ENCODE peak calls at places on chromosomes 3 and 15, in eight cellular contexts. N is K562, J is pancreas, U is cardiac muscle cell, X is SK-N-SH, D is PC-9, F is heart right ventricle, V is body of pancreas. P is an unnamed sample.

GRCh38 chr15:38642689-38643270 is 78.2 kb upstream of the RASGRP1 start:
- DNase-seq in D (no peak), V (no peak), X (no peak), J (no peak), F (no peak), N (no peak), U (no peak), P (no peak)

GRCh38 chr15:90882781-90883525 is 1.4 kb upstream of the FES start:
- DNase-seq in X (no peak), D (no peak), U (no peak), V (no peak), F (no peak), J (no peak), N (no peak), P (no peak)

GRCh38 chr3:17422636-17423035 is 319.8 kb downstream of the TBC1D5 start:
- DNase-seq in V (no peak), F (no peak), U (no peak), D (no peak), J (no peak), N (no peak), X (no peak), P (no peak)

GRCh38 chr3:185825639-185826481 is 1.0 kb upstream of the IGF2BP2 start:
- DNase-seq in J (peak), X (peak), N (peak), D (peak), V (peak), U (peak), F (peak), P (peak)

GRCh38 chr3:33868309-33868708 is 69.9 kb downstream of the PDCD6IP start:
- DNase-seq in V (no peak), X (no peak), N (no peak), U (no peak), F (no peak), D (no peak), J (no peak), P (no peak)

GRCh38 chr3:141710888-141711616 is 27.0 kb upstream of the RNF7 start:
- DNase-seq in D (no peak), V (no peak), F (no peak), X (no peak), U (no peak), N (no peak), J (no peak), P (no peak)

GRCh38 chr15:99029358-99029871 is 21.8 kb upstream of the PGPEP1L start:
- DNase-seq in F (no peak), U (no peak), N (no peak), J (no peak), V (no peak), X (no peak), D (no peak), P (no peak)

GRCh38 chr3:172846103-172846561 is 95.6 kb downstream of the ECT2 start:
- DNase-seq in U (no peak), D (no peak), X (no peak), J (no peak), N (no peak), V (no peak), F (no peak), P (no peak)

GRCh38 chr3:127053450-127053849 is 70.5 kb downstream of the PLXNA1 start:
- DNase-seq in X (no peak), F (no peak), D (no peak), J (no peak), U (no peak), V (peak), N (no peak), P (no peak)

GRCh38 chr3:73431136-73431933 is 193.4 kb downstream of the PDZRN3 start:
- DNase-seq in D (no peak), J (no peak), U (no peak), X (peak), V (no peak), F (no peak), N (no peak), P (peak)

GRCh38 chr3:186566772-186567071 is 417 bp downstream of the TBCCD1 start:
- DNase-seq in F (no peak), U (no peak), J (no peak), X (no peak), N (no peak), D (no peak), V (no peak), P (no peak)

GRCh38 chr3:134427400-134428111 is 53.3 kb upstream of the AMOTL2 start:
- DNase-seq in J (no peak), V (peak), D (peak), N (no peak), F (no peak), X (peak), U (no peak), P (no peak)

GRCh38 chr3:159447841-159448240 is 540.8 kb upstream of the IL12A start:
- DNase-seq in F (no peak), D (no peak), J (no peak), X (no peak), V (no peak), U (no peak), N (no peak), P (no peak)

GRCh38 chr15:53522878-53523455 is 236.5 kb downstream of the WDR72 start:
- DNase-seq in V (peak), J (no peak), N (no peak), X (no peak), F (peak), D (no peak), U (peak), P (peak)

GRCh38 chr3:130935761-130936160 is 41.9 kb downstream of the ATP2C1 start:
- DNase-seq in J (no peak), V (no peak), X (no peak), D (no peak), F (no peak), U (no peak), N (no peak), P (no peak)

GRCh38 chr3:77039606-77040553 is at the start of gene ROBO2:
- DNase-seq in F (peak), D (no peak), J (peak), V (peak), X (peak), U (peak), N (peak), P (peak)

GRCh38 chr3:129562803-129563202 is 19.8 kb downstream of the H1-8 start:
- DNase-seq in V (no peak), F (no peak), X (no peak), D (no peak), J (no peak), U (no peak), N (no peak), P (no peak)

GRCh38 chr15:42079401-42079908 is 14.9 kb downstream of the PLA2G4D start:
- DNase-seq in U (no peak), X (no peak), D (no peak), N (peak), J (peak), F (no peak), V (no peak), P (no peak)

GRCh38 chr3:155019576-155019975 is 60.5 kb upstream of the MME start:
- DNase-seq in N (no peak), U (peak), J (no peak), V (no peak), F (no peak), X (no peak), D (no peak), P (no peak)

GRCh38 chr15:44015555-44015954 is 179.5 kb downstream of the FRMD5 start:
- DNase-seq in F (no peak), X (no peak), V (no peak), N (no peak), D (no peak), J (no peak), U (no peak), P (no peak)

GRCh38 chr15:72796515-72797337 is 13.2 kb upstream of the ADPGK start:
- DNase-seq in X (peak), U (peak), F (peak), J (peak), D (no peak), N (peak), V (peak), P (peak)

GRCh38 chr3:187139126-187139894 is at the start of gene RPL39L:
- DNase-seq in F (peak), N (peak), X (peak), D (peak), V (peak), U (peak), J (peak), P (no peak)

GRCh38 chr15:78914027-78914764 is 30.6 kb downstream of the CTSH start:
- DNase-seq in N (no peak), U (no peak), F (no peak), V (no peak), X (no peak), D (no peak), J (no peak), P (peak)

GRCh38 chr3:186217820-186218164 is 108.9 kb upstream of the ETV5 start:
- DNase-seq in F (no peak), X (no peak), J (no peak), U (no peak), N (no peak), D (peak), V (peak), P (no peak)

GRCh38 chr3:58989173-58989572 is 60.7 kb downstream of the CFAP20DC start:
- DNase-seq in F (no peak), V (no peak), U (no peak), J (no peak), X (no peak), D (no peak), N (no peak), P (no peak)

GRCh38 chr15:63772531-63772930 is 61.2 kb downstream of the HERC1 start:
- DNase-seq in D (no peak), J (no peak), F (no peak), N (no peak), X (no peak), U (no peak), V (no peak), P (no peak)

GRCh38 chr3:77320514-77320913 is 280.6 kb downstream of the ROBO2 start:
- DNase-seq in J (no peak), F (no peak), D (no peak), V (no peak), U (peak), X (peak), N (peak), P (no peak)

GRCh38 chr15:90870354-90871096 is 2.1 kb downstream of the FURIN start:
- DNase-seq in X (no peak), J (no peak), U (no peak), D (no peak), N (no peak), V (no peak), F (no peak), P (no peak)

GRCh38 chr15:81524496-81524895 is 150.5 kb upstream of the TMC3 start:
- DNase-seq in N (no peak), F (no peak), X (no peak), U (no peak), V (no peak), D (no peak), J (no peak), P (no peak)

GRCh38 chr3:118801899-118802298 is 232.7 kb downstream of the IGSF11 start:
- DNase-seq in U (no peak), J (peak), N (no peak), X (no peak), V (peak), F (peak), D (no peak), P (no peak)

GRCh38 chr15:64746921-64747320 is 28.5 kb downstream of the RBPMS2 start:
- DNase-seq in N (no peak), U (no peak), F (no peak), J (no peak), D (no peak), V (no peak), X (no peak), P (no peak)

GRCh38 chr15:36400936-36401585 is 178.4 kb upstream of the CDIN1 start:
- DNase-seq in U (no peak), J (no peak), V (no peak), N (no peak), F (no peak), X (no peak), D (no peak), P (no peak)
- H3K4me3 ChIP-seq in U (no peak), J (no peak), V (no peak), N (no peak), F (no peak), X (no peak), D (no peak), P (no peak)

DNA sequence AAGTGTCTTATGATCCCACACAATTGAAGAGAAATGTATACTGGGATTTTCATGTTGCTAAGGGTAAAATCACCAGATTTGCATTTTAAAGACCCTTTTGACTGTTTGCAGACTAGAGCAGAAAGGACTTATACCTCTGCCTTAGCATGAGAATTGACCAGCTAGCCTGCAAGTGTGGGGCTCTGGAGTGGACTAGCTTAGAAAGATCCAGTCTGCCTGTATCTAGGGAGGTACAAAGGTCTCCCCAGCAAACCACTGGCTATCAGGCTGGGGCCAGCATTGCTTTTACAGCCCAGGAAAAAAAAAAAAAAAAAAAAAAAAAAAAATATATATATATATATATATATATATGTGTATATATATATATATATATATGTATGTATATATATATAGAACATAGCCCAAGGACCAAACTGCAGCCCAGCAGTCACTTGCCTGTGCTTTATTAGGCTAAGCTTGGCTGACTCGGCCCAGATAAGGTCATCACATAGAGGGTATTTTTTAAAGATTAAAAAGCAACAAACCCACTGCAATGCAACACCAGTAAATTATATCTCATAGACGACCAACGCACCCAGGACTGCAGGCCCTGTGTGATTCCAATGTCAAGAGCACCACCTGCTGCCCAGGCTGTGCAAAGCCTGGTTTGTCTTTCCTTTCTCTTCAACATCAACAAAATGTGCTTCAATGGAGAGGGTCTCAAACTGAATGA is 63.7 kb downstream of the DCLK3 start:
- DNase-seq in J (peak), U (peak), F (peak), D (peak), X (peak), N (peak), V (peak), P (peak)
- TF ChIP-seq CTCF in J (peak), U (peak), F (peak), D (peak), X (peak), N (peak), V (peak), P (peak)

GRCh38 chr15:57031605-57032004 is 113.2 kb downstream of the TCF12 start:
- DNase-seq in N (peak), V (no peak), D (no peak), X (peak), U (no peak), J (peak), F (no peak), P (no peak)
- H3K27ac ChIP-seq in N (peak), V (no peak), D (no peak), X (peak), U (peak), J (no peak), F (no peak), P (no peak)

GRCh38 chr3:194367992-194368841 is 1.3 kb downstream of the LRRC15 start:
- DNase-seq in V (no peak), F (no peak), D (no peak), X (peak), U (no peak), J (no peak), N (no peak), P (no peak)
- H3K4me3 ChIP-seq in V (no peak), F (no peak), D (no peak), X (no peak), U (no peak), J (no peak), N (no peak), P (no peak)

GRCh38 chr3:175246234-175246633 is 387.1 kb downstream of the NAALADL2 start:
- DNase-seq in X (no peak), F (no peak), N (no peak), U (no peak), D (no peak), J (no peak), V (no peak), P (no peak)

GRCh38 chr3:175247629-175248028 is 388.5 kb downstream of the NAALADL2 start:
- DNase-seq in F (no peak), V (no peak), X (no peak), J (no peak), U (no peak), D (no peak), N (no peak), P (no peak)

GRCh38 chr3:175246766-175247165 is 387.6 kb downstream of the NAALADL2 start:
- DNase-seq in X (no peak), U (no peak), F (no peak), V (no peak), N (no peak), J (no peak), D (no peak), P (no peak)

DNA sequence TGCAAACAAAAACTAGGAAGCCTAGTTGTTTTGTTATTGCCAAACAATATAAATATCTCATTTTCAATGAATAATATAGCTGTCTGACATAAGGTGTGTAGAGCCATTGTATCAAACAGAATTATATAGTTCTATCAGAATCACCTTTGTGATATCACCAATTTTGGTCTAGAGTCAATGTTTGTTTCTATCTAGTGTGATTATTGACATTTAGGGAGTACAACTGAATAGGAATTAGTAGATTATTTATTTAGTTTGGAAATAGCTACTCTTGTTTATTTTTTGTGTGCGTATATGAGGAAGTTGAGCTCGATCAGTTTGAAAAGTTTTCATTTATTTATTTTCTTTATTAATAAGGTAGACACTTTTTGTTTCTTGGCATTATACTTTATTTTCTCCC is 389.7 kb downstream of the NAALADL2 start:
- DNase-seq in J (no peak), X (no peak), F (no peak), N (no peak), V (no peak), U (no peak), D (no peak), P (no peak)
- TF ChIP-seq CTCF in J (no peak), X (no peak), F (no peak), N (no peak), V (no peak), U (no peak), D (no peak), P (no peak)

GRCh38 chr3:13046569-13047279 is 26.5 kb downstream of the IQSEC1 start:
- DNase-seq in F (no peak), D (no peak), J (no peak), N (no peak), X (no peak), U (no peak), V (no peak), P (no peak)
- H3K27ac ChIP-seq in F (no peak), D (no peak), J (no peak), N (no peak), X (peak), U (no peak), V (no peak), P (peak)

DNA sequence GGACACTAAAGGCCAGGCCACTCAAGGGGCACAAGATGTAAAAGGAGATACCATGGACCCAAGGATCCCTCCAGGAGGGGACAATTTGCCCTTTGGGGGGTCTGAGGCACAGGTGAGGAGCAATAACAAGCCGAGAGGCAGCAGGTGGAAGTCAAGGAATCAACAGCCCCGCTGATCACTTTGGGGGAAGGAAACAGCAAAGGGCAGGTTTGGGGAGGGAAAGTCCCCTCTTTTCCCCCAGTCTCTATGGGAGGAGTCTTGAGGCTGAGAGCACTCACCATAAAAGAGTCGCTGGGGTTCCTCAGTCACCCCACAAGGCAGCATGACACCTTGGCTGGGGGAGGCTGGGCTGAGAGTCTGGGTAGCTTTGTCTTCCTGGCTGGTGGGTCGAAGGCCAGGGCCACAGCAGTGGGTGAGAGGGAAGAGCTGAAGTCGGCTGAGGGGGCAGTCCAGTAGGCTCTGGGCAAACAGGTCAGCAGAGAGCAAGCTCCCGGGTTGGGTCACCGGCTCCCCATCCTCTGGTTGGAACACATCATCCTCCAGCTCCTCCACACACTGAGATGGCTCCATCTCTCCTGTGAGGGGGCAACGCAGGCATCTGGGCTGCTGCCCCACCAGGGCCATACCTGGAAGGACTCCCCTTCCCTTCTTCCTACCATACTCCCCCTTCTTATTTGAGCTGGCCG is 3.0 kb downstream of the BMF start:
- DNase-seq in N (no peak), F (no peak), U (no peak), J (no peak), V (no peak), D (no peak), X (no peak), P (no peak)
- H3K4me3 ChIP-seq in N (no peak), F (no peak), U (no peak), J (no peak), V (no peak), D (no peak), X (no peak), P (no peak)

DNA sequence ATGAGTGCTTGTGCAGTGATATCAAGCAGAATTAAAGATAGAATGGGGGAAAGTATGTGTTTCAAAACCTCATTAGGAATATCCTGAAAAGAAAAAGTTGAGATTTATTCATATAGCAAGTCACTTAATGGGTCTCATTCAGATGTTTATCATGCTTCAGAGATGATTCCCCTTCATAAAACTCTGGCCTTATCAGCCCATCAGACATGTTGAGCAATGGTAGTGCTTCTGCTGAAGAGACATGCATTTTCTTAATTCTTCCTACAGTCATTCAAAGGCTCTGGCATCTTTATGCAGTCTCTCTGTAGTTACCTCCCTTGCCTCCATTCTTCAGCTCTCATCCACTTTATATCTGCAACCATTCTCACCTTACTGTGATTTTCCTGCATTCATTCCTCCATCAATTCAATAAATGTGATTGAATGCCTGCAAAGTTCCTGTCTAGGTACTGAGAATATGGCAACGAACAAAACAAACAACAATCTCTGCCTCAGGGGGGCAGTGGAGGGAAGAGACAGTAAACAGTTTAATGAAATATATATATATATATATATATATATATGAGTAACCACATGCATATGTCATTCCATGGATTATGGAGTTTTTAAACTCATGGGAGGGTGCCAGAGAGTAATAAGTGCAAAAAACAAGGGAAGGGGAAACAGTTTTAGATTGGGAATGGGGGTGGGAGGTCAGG is 138.5 kb downstream of the NECTIN3 start:
- DNase-seq in U (no peak), X (no peak), N (no peak), D (no peak), V (no peak), F (no peak), J (no peak), P (no peak)
- TF ChIP-seq CTCF in U (no peak), X (peak), N (no peak), D (peak), V (no peak), F (no peak), J (no peak), P (no peak)

GRCh38 chr15:60507596-60508424 is 28.9 kb upstream of the ICE2 start:
- DNase-seq in F (no peak), U (peak), N (peak), X (peak), V (peak), D (no peak), J (no peak), P (peak)
- H3K27ac ChIP-seq in F (no peak), U (no peak), N (no peak), X (no peak), V (no peak), D (no peak), J (no peak), P (no peak)

P was measured in WERI-Rb-1.